ENCODE peak calls at places on chromosomes 4 and X, in six cellular contexts. Q is activated CD8-positive, alpha-beta memory T cell treated with anti-CD3 and anti-CD28 coated beads for 48 hours; K is NT2/D1; L is breast epithelium; Y is ELR; J is BJ. C is an unnamed sample.

GRCh38 chr4:88147799-88148217 is 10.6 kb downstream of the ABCG2 start:
- DNase-seq in Q (no peak), J (no peak), Y (peak; percentile 15), L (no peak), K (no peak), C (no peak)

GRCh38 chr4:179843370-179843769 is 2399.8 kb upstream of the TENM3 start:
- DNase-seq in Y (peak; percentile 19), J (no peak), Q (no peak), L (no peak), K (no peak), C (no peak)

GRCh38 chr4:76434901-76435688 is at the start of gene SHROOM3:
- DNase-seq in Y (no peak), K (no peak), J (no peak), L (no peak), Q (no peak), C (no peak)

GRCh38 chr4:26985836-26986235 is 125.2 kb downstream of the STIM2 start:
- DNase-seq in Y (no peak), Q (no peak), L (no peak), K (no peak), J (no peak), C (no peak)

GRCh38 chrX:47191331-47191730 is 2.3 kb upstream of the UBA1 start:
- DNase-seq in K (no peak), L (no peak), J (no peak), Y (peak; percentile 32), Q (no peak), C (no peak)

GRCh38 chrX:14491689-14492088 is 37.6 kb upstream of the GLRA2 start:
- DNase-seq in L (no peak), Q (no peak), K (no peak), Y (no peak), J (no peak), C (no peak)

GRCh38 chr4:112270643-112271484 is 14.8 kb downstream of the TIFA start:
- DNase-seq in J (peak; percentile 40), Y (peak; percentile 91), K (peak; percentile 20), Q (no peak), L (no peak), C (no peak)

GRCh38 chrX:134623293-134624045 is 34.8 kb downstream of the PLAC1 start:
- DNase-seq in L (no peak), K (no peak), J (no peak), Y (peak; percentile 49), Q (no peak), C (no peak)

GRCh38 chr4:152259866-152260265 is 276.0 kb downstream of the FBXW7 start:
- DNase-seq in Y (peak; percentile 81), K (no peak), J (no peak), L (no peak), Q (no peak), C (no peak)

GRCh38 chr4:40550900-40551546 is 78.6 kb downstream of the RBM47 start:
- DNase-seq in Y (peak; percentile 61), Q (no peak), J (no peak), L (peak; percentile 30), K (no peak), C (no peak)

GRCh38 chrX:39283239-39283638 is 482.0 kb downstream of the MID1IP1 start:
- DNase-seq in L (no peak), K (no peak), J (no peak), Y (no peak), Q (no peak), C (no peak)

GRCh38 chr4:129978315-129978714 is 882.4 kb downstream of the C4orf33 start:
- DNase-seq in Q (no peak), Y (no peak), J (no peak), L (no peak), K (no peak), C (no peak)

GRCh38 chrX:80139564-80139963 is 125.0 kb downstream of the TBX22 start:
- DNase-seq in L (no peak), K (no peak), J (no peak), Q (no peak), Y (no peak), C (no peak)

GRCh38 chrX:15781964-15782711 is 8.1 kb upstream of the ZRSR2 start:
- DNase-seq in K (no peak), J (no peak), Q (no peak), Y (no peak), L (no peak), C (no peak)

GRCh38 chr4:17066241-17066640 is 167.8 kb upstream of the LDB2 start:
- DNase-seq in J (no peak), Q (no peak), L (no peak), Y (peak; percentile 80), K (no peak), C (no peak)

GRCh38 chr4:136277741-136278140 is 1254.6 kb downstream of the PCDH18 start:
- DNase-seq in K (no peak), L (no peak), Y (peak; percentile 42), Q (no peak), J (no peak), C (no peak)

GRCh38 chr4:92234393-92235176 is 69.2 kb upstream of the GRID2 start:
- DNase-seq in K (no peak), Y (peak; percentile 92), Q (no peak), L (no peak), J (peak; percentile 35), C (no peak)

GRCh38 chr4:79334783-79335182 is 8.9 kb upstream of the NAA11 start:
- DNase-seq in J (no peak), K (no peak), L (no peak), Y (no peak), Q (no peak), C (no peak)

GRCh38 chr4:70709551-70710080 is 12.1 kb upstream of the RUFY3 start:
- DNase-seq in Y (no peak), Q (no peak), J (no peak), L (no peak), K (no peak), C (no peak)

GRCh38 chrX:120452131-120452530 is 17.0 kb downstream of the LAMP2 start:
- DNase-seq in Q (no peak), K (no peak), Y (peak; percentile 25), J (no peak), L (no peak), C (peak; percentile 1)

GRCh38 chrX:2498781-2499302 is 1.9 kb downstream of the DHRSX start:
- DNase-seq in J (no peak), L (no peak), Q (no peak), K (no peak), Y (no peak), C (no peak)

GRCh38 chrX:2500681-2501151 is at the start of the genes DHRSX and ZBED1:
- DNase-seq in Y (peak; percentile 49), L (no peak), J (no peak), Q (peak; percentile 21), K (no peak), C (no peak)

GRCh38 chrX:10769696-10770619 is 149.6 kb upstream of the MID1 start:
- DNase-seq in K (no peak), Q (no peak), L (no peak), J (no peak), Y (peak; percentile 25), C (no peak)

GRCh38 chr4:126701756-126702155 is 931.0 kb upstream of the INTU start:
- DNase-seq in J (peak; percentile 41), K (no peak), L (no peak), Y (peak; percentile 55), Q (no peak), C (no peak)

GRCh38 chrX:1164322-1165288 is 47.8 kb downstream of the CRLF2 start:
- DNase-seq in K (no peak), Q (no peak), J (no peak), Y (peak; percentile 21), L (no peak), C (no peak)

C was measured in iPS DF 19.7.